ENCODE peak calls at places on chromosomes 3 and 15, in four cellular contexts. D is mesendoderm, K is IMR-90, B is H1. O is an unnamed sample.

GRCh38 chr3:184155644-184156521 is 706 bp downstream of the DVL3 start:
- DNase-seq in K (peak), B (no peak), D (peak), O (peak)

GRCh38 chr3:167886690-167887089 is 151.2 kb downstream of the SERPINI1 start:
- DNase-seq in B (no peak), K (no peak), D (no peak), O (no peak)

GRCh38 chr15:41561777-41562145 is 2.7 kb downstream of the TYRO3 start:
- DNase-seq in K (peak), B (no peak), D (peak), O (peak)

GRCh38 chr3:18249126-18249525 is 176.0 kb downstream of the SATB1 start:
- DNase-seq in K (no peak), B (no peak), D (no peak), O (no peak)

GRCh38 chr15:88651293-88651692 is 12.5 kb downstream of the ISG20 start:
- DNase-seq in B (no peak), D (no peak), K (peak), O (no peak)

GRCh38 chr3:3305087-3305486 is 125.6 kb upstream of the CRBN start:
- DNase-seq in D (no peak), K (no peak), B (no peak), O (no peak)

GRCh38 chr15:41930221-41930866 is 36.5 kb upstream of the SPTBN5 start:
- DNase-seq in D (no peak), B (no peak), K (peak), O (no peak)

GRCh38 chr15:24856397-24857093 is 98.2 kb upstream of the SNRPN start:
- DNase-seq in D (peak), K (peak), B (peak), O (peak)

GRCh38 chr3:171225698-171226097 is 199.2 kb upstream of the SLC2A2 start:
- DNase-seq in B (no peak), K (peak), D (no peak), O (no peak)

GRCh38 chr3:170040283-170040907 is 2.6 kb downstream of the GPR160 start:
- DNase-seq in B (no peak), K (no peak), D (no peak), O (no peak)

GRCh38 chr3:2097641-2098191 is 950 bp upstream of the CNTN4 start:
- DNase-seq in D (no peak), K (no peak), B (no peak), O (peak)

GRCh38 chr3:150248116-150248864 is 159.8 kb upstream of the TSC22D2 start:
- DNase-seq in B (no peak), K (peak), D (peak), O (no peak)

GRCh38 chr3:167736264-167736787 is 805 bp downstream of the SERPINI1 start:
- DNase-seq in K (no peak), B (no peak), D (no peak), O (no peak)

GRCh38 chr3:146948985-146949384 is 343.8 kb upstream of the PLSCR5 start:
- DNase-seq in B (no peak), K (no peak), D (no peak), O (no peak)

GRCh38 chr15:80787238-80787805 is 8.2 kb downstream of the CEMIP start:
- DNase-seq in K (peak), D (peak), B (no peak), O (peak)

GRCh38 chr3:196135693-196136639 is 54.1 kb upstream of the TFRC start:
- DNase-seq in B (no peak), K (no peak), D (peak), O (no peak)

DNA sequence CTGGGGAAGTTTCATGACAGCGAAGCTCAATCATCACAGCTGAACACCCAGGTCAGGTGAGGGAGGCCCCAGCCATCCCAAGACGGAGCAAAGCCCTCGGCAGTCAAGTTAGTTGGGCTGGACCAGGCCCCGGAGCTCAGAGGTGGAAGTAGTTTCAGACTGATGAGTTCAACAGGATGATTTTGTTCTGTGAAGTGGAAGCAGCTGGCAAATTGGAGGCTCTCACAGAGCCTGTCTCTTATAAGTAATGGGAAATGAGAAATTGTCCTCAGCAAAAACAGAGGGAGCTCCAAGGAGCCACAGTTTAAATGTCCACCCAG is 245.1 kb downstream of the XXYLT1 start:
- DNase-seq in B (no peak), D (no peak), K (no peak), O (no peak)
- H3K56ac ChIP-seq in B (no peak), D (no peak), K (no peak), O (no peak)

DNA sequence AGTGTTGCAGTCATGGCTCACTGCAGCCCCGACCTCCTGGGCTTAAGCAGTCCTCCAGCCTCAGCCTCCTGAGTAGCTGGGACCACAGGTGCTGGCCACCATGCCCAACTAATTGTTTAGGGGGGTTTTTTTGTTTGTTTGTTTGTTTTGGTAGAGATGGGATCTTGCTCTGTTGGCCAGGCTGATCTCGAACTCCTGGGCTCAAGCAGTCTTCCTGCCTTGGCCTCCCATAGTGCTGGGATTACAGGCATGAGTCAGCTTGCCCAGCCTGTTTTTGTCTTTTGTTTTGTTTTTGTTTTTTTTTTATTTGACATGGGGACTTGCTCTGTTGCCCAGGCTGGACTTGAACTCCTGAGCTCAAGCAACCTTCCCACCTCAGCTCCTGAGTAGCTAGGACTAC is 17.4 kb downstream of the NDUFB5 start:
- DNase-seq in K (no peak), B (no peak), D (no peak), O (no peak)
- H3K56ac ChIP-seq in K (no peak), B (no peak), D (no peak), O (no peak)

DNA sequence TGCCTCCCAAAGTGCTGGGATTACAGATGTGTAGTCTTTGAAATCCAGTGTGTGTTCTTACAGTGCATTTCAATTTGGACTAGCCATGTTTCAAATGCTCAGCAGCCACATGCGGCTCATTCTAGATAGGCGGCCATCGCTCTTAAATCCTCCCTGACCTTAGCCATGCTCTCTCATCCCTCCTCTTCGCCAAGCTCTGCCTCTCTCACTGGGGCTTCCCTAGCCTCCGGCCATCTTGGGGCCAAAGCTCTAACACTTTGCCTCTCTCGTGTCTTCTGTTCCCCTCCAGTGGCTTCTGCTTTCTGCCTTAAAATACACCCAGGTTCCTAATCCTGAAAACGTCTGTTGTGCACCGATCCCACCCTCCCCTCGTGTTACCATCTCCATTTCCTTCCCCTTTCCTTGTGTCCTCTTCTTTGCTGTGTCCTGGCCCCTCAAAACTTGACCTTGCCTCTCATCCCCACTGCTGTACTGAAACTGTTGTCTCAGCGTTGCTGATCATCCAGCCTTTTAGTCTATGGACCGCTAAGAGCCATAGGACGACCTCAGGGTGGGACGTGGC is 1.4 kb upstream of the GHRL start:
- DNase-seq in B (no peak), D (no peak), K (no peak), O (no peak)
- H3K56ac ChIP-seq in B (no peak), D (no peak), K (no peak), O (no peak)

DNA sequence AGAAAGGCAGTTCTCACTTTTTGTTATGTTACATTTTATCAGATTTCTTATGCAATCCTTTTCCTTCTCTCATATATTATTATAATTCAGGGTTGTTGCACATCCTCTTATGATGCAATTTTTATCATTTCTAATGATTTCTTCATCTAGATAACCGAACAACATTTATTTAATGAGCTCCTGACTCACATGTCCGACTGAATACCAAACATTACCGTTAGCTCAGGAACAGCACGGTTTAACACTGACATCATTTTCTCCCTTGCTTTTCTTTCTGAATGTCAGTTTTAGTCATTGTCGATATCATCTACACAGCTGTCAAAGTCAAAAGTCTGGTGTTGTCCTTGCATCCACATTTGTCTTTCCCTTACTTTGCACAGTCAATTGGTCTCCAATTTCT is 199.2 kb downstream of the BCHE start:
- DNase-seq in D (no peak), K (peak), B (no peak), O (no peak)
- H3K56ac ChIP-seq in D (no peak), K (no peak), B (no peak), O (no peak)

DNA sequence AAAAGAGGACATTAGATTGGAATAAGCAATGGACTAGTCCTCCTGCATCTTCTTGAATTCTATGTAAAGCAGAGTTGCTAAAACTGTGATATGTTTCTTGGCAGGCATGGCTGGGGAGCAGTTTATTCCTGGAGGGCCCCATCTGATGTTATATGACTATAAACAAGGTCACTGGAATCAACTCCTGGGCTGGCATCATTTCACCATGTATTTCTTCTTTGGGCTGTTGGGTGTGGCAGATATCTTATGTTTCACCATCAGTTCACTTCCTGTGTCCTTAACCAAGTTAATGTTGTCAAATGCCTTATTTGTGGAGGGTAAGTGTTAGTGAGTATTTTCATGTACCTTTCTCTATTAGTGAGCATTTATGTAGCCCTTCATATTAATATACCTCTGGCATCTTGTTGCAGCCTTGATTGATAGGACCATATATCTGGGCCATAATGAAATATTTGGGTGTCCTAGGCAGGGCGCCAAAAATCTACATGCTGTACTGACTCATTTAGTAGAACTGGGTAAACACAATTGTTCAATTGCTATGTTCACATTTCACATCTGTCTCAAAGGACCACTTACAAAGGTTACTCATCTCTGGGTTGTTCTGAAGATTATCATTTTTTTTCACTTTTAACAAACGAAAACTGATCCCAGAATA is 52.6 kb upstream of the ADGRG7 start:
- DNase-seq in K (peak), D (no peak), B (no peak), O (no peak)
- H3K56ac ChIP-seq in K (no peak), D (no peak), B (no peak), O (no peak)

GRCh38 chr3:186319988-186320387 is 42.0 kb downstream of the DGKG start:
- DNase-seq in K (no peak), B (no peak), D (no peak), O (no peak)
- H3K56ac ChIP-seq in K (no peak), B (no peak), D (no peak), O (no peak)

DNA sequence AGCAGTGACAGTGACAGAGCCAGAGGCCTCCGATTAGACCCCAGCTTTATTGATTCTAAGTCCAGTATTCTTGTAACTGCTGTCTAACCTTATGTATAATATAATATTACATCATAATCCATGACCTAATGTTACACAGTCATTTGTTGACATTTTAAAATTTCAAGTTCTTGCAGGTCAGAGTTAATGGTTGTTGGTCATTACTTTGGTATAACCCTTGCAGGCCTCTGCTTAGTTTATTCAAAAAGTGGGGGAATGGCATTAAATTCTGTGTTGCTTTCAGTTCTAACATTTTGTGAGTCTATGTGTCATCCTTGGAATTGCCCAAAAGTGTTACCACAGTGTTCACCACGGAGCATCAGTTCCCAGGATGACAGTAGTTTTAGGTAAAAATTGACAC is 174.7 kb upstream of the BCL6 start:
- DNase-seq in B (no peak), K (peak), D (no peak), O (no peak)
- H3K56ac ChIP-seq in B (no peak), K (no peak), D (no peak), O (no peak)

DNA sequence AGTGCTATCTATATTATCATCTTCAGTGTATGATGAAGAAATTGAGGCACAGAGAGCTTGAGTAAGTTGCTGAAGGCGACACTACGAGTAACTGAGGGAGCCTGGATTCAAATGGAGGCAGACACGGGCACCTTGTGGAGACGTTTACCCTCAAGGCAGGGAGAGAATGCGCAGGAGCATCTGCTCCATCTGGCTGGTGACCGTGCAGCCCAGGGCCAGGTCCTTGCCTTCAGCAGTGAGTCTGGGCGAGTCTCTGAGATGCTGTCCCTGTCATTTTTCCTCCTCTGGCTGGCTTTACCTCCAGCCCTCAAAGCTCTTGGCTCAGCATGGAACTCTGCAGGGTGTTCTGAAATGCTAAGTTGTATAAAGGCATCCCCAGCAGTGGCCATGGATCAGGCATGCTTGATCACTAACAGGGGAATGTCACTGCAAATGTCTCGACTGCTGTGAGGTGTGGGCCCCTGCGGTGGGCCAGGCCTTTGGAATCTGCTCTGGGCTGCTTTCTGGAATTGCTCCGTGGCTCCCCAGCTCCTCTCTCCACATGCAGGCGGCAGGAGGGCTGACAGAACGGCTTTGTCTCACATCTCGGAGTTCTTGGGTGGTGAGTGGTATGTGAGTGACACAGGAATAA is 19.7 kb downstream of the SPSB4 start:
- DNase-seq in D (peak), K (no peak), B (peak), O (peak)
- H3K56ac ChIP-seq in D (peak), K (no peak), B (no peak), O (no peak)

GRCh38 chr3:79115458-79115857 is 652.3 kb downstream of the ROBO1 start:
- DNase-seq in K (no peak), B (no peak), D (no peak), O (no peak)

GRCh38 chr3:79111375-79112052 is 656.3 kb downstream of the ROBO1 start:
- DNase-seq in K (peak), D (no peak), B (no peak), O (no peak)

GRCh38 chr3:79109758-79110157 is 658.0 kb downstream of the ROBO1 start:
- DNase-seq in D (no peak), B (no peak), K (no peak), O (no peak)

GRCh38 chr3:79113821-79114220 is 654.0 kb downstream of the ROBO1 start:
- DNase-seq in B (no peak), D (no peak), K (peak), O (no peak)
- H3K56ac ChIP-seq in B (no peak), D (no peak), K (no peak), O (no peak)

O was measured in H9.